ENCODE peak calls at places on chromosomes 3 and 15, in five cellular contexts. One of them, this sample, is unnamed.

GRCh38 chr3:37862712-37863551 is 1.3 kb downstream of the CTDSPL start:
- DNase-seq in ovary: peak; percentile 44
- DNase-seq in cardiac fibroblast: peak; percentile 63
- DNase-seq in choroid plexus epithelial cell: peak; percentile 66
- DNase-seq in kidney: peak; percentile 75
- DNase-seq in this sample: peak; percentile 45

GRCh38 chr3:130480736-130481135 is 36.2 kb upstream of the COL6A6 start:
- DNase-seq in cardiac fibroblast: peak; percentile 24
- DNase-seq in ovary: peak; percentile 21
- DNase-seq in choroid plexus epithelial cell: peak; percentile 74
- DNase-seq in kidney: no peak
- DNase-seq in this sample: peak; percentile 3

GRCh38 chr15:49273734-49274318 is 103.8 kb downstream of the GALK2 start:
- DNase-seq in kidney: no peak
- DNase-seq in choroid plexus epithelial cell: peak; percentile 12
- DNase-seq in cardiac fibroblast: peak; percentile 10
- DNase-seq in ovary: no peak
- DNase-seq in this sample: no peak

GRCh38 chr3:14322667-14323295 is 79.6 kb upstream of the SLC6A6 start:
- DNase-seq in choroid plexus epithelial cell: no peak
- DNase-seq in kidney: no peak
- DNase-seq in ovary: no peak
- DNase-seq in cardiac fibroblast: no peak
- DNase-seq in this sample: no peak

GRCh38 chr3:149532463-149533180 is 58.1 kb downstream of the TM4SF4 start:
- DNase-seq in kidney: no peak
- DNase-seq in choroid plexus epithelial cell: no peak
- DNase-seq in ovary: no peak
- DNase-seq in cardiac fibroblast: no peak
- DNase-seq in this sample: no peak

GRCh38 chr15:71760852-71761251 is 49.5 kb upstream of the NR2E3 start:
- DNase-seq in kidney: no peak
- DNase-seq in ovary: no peak
- DNase-seq in cardiac fibroblast: no peak
- DNase-seq in choroid plexus epithelial cell: no peak
- DNase-seq in this sample: no peak

GRCh38 chr3:177827517-177828249 is 630.4 kb upstream of the TBL1XR1 start:
- DNase-seq in choroid plexus epithelial cell: peak; percentile 96
- DNase-seq in ovary: no peak
- DNase-seq in kidney: no peak
- DNase-seq in cardiac fibroblast: peak; percentile 95
- DNase-seq in this sample: peak; percentile 67

GRCh38 chr3:129195731-129196256 is 12.1 kb upstream of the CNBP start:
- DNase-seq in choroid plexus epithelial cell: peak; percentile 96
- DNase-seq in kidney: no peak
- DNase-seq in ovary: peak; percentile 71
- DNase-seq in cardiac fibroblast: peak; percentile 97
- DNase-seq in this sample: peak; percentile 97

GRCh38 chr3:52040600-52040999 is 15.8 kb downstream of the DUSP7 start:
- DNase-seq in ovary: no peak
- DNase-seq in choroid plexus epithelial cell: no peak
- DNase-seq in kidney: no peak
- DNase-seq in cardiac fibroblast: no peak
- DNase-seq in this sample: no peak

GRCh38 chr15:56215769-56216168 is 27.9 kb downstream of the RFX7 start:
- DNase-seq in choroid plexus epithelial cell: peak; percentile 97
- DNase-seq in ovary: no peak
- DNase-seq in kidney: no peak
- DNase-seq in cardiac fibroblast: peak; percentile 78
- DNase-seq in this sample: peak; percentile 26

GRCh38 chr15:31893770-31894169 is 136.5 kb upstream of the CHRNA7 start:
- DNase-seq in kidney: no peak
- DNase-seq in ovary: no peak
- DNase-seq in cardiac fibroblast: no peak
- DNase-seq in choroid plexus epithelial cell: no peak
- DNase-seq in this sample: no peak

GRCh38 chr15:92565351-92566125 is 90.0 kb downstream of the FAM174B start:
- DNase-seq in cardiac fibroblast: no peak
- DNase-seq in ovary: no peak
- DNase-seq in kidney: no peak
- DNase-seq in choroid plexus epithelial cell: no peak
- DNase-seq in this sample: no peak

GRCh38 chr3:125694761-125695294 is 99.5 kb upstream of the OSBPL11 start:
- DNase-seq in kidney: no peak
- DNase-seq in choroid plexus epithelial cell: no peak
- DNase-seq in cardiac fibroblast: no peak
- DNase-seq in ovary: no peak
- DNase-seq in this sample: no peak

GRCh38 chr3:141081141-141081795 is 30.1 kb downstream of the SPSB4 start:
- DNase-seq in kidney: no peak
- DNase-seq in ovary: no peak
- DNase-seq in cardiac fibroblast: no peak
- DNase-seq in choroid plexus epithelial cell: no peak
- DNase-seq in this sample: no peak

GRCh38 chr3:141077631-141078030 is 26.5 kb downstream of the SPSB4 start:
- DNase-seq in choroid plexus epithelial cell: no peak
- DNase-seq in ovary: no peak
- DNase-seq in kidney: no peak
- DNase-seq in cardiac fibroblast: no peak
- DNase-seq in this sample: no peak

GRCh38 chr3:141082064-141082463 is 30.9 kb downstream of the SPSB4 start:
- DNase-seq in choroid plexus epithelial cell: no peak
- DNase-seq in cardiac fibroblast: no peak
- DNase-seq in kidney: no peak
- DNase-seq in ovary: no peak
- DNase-seq in this sample: no peak

GRCh38 chr3:141078200-141078599 is 27.1 kb downstream of the SPSB4 start:
- DNase-seq in ovary: no peak
- DNase-seq in cardiac fibroblast: no peak
- DNase-seq in kidney: no peak
- DNase-seq in choroid plexus epithelial cell: no peak
- DNase-seq in this sample: no peak

DNA sequence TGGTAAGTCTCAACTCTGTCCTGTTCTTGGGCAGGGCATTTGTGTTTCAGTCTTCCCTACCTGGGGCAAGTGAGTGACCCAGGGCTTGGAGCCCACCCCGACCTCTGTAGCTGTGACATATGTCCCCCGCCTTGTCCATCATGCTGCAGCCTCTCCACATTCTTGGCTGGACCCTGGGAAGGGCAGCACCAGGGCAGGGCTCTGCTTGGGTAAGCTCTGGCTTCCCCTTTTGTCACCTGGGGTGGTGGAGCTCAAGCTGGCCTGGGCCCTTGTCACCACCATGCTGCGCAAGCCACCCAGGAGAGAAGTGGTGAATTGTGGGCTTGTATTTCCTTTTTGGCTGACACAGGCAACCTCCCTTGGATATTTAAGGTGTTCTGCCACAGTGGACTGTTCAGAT is 29.3 kb downstream of the SPSB4 start:
- DNase-seq in kidney: no peak
- DNase-seq in ovary: no peak
- DNase-seq in cardiac fibroblast: no peak
- DNase-seq in choroid plexus epithelial cell: no peak
- DNase-seq in this sample: no peak
- TF ChIP-seq CTCF in kidney: no peak
- TF ChIP-seq CTCF in ovary: no peak
- TF ChIP-seq CTCF in cardiac fibroblast: no peak
- TF ChIP-seq CTCF in choroid plexus epithelial cell: no peak
- TF ChIP-seq CTCF in this sample: no peak

DNA sequence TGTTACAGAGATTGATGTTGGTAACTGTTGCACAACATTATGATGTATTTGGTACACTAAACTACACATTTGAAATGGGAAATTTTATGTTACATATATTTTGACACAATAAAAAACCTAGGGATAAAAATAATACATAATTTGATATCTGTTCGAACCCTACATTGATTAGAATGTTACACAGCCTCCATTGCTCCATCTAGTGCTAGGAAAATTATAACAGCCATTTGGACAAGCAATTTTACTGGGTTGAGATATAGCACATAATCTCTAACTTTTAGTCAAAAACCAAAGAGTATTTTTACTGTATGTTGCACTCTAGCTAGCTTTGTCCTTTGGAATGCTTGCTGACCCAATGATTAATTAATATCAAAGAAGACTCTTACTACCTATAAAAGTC is 108.1 kb downstream of the LSAMP start:
- DNase-seq in choroid plexus epithelial cell: no peak
- DNase-seq in cardiac fibroblast: no peak
- DNase-seq in kidney: no peak
- DNase-seq in ovary: no peak
- DNase-seq in this sample: no peak
- TF ChIP-seq CTCF in choroid plexus epithelial cell: no peak
- TF ChIP-seq CTCF in cardiac fibroblast: no peak
- TF ChIP-seq CTCF in kidney: no peak
- TF ChIP-seq CTCF in ovary: no peak
- TF ChIP-seq CTCF in this sample: no peak

GRCh38 chr15:66008920-66009572 is 139.8 kb downstream of the RAB11A start:
- DNase-seq in cardiac fibroblast: peak; percentile 15
- DNase-seq in kidney: peak; percentile 82
- DNase-seq in ovary: no peak
- DNase-seq in choroid plexus epithelial cell: no peak
- DNase-seq in this sample: no peak

GRCh38 chr15:66006986-66007385 is 137.7 kb downstream of the RAB11A start:
- DNase-seq in cardiac fibroblast: peak; percentile 50
- DNase-seq in kidney: no peak
- DNase-seq in ovary: no peak
- DNase-seq in choroid plexus epithelial cell: peak; percentile 59
- DNase-seq in this sample: peak; percentile 4

GRCh38 chr15:66004618-66005262 is 135.4 kb downstream of the RAB11A start:
- DNase-seq in ovary: no peak
- DNase-seq in kidney: no peak
- DNase-seq in cardiac fibroblast: peak; percentile 46
- DNase-seq in choroid plexus epithelial cell: peak; percentile 44
- DNase-seq in this sample: peak; percentile 9

DNA sequence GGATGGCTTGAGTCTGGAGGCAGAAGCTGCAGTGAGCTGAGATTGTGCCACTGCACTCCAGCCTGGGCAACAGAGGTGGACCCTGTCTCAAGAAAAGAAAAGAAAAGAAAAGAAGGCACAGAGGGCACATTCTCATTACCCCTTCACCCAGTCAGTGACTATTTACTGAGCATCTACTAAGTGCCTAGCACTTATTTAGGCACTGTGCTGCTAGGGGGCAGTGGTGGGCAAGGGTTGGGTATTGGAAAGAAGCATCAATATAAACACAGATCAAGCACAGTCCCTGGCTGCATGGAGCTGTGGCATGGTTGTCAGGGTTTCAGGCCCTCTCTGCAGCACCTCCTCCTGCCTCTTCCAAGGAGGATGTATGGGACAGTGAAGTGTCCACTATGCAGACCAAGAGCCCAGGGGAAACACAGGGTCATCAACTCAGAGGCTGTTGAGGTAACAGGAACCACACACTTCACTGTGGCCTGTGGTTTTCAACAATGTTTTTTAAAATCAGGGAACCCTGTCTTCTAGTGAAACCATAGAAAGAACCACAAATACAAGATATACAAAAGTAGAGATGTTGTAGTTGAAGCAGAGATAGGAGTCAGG is 138.5 kb downstream of the RAB11A start:
- DNase-seq in choroid plexus epithelial cell: no peak
- DNase-seq in cardiac fibroblast: no peak
- DNase-seq in kidney: no peak
- DNase-seq in ovary: no peak
- DNase-seq in this sample: no peak
- TF ChIP-seq CTCF in choroid plexus epithelial cell: no peak
- TF ChIP-seq CTCF in cardiac fibroblast: no peak
- TF ChIP-seq CTCF in kidney: no peak
- TF ChIP-seq CTCF in ovary: no peak
- TF ChIP-seq CTCF in this sample: no peak

GRCh38 chr3:31600435-31600834 is 67.7 kb downstream of the STT3B start:
- DNase-seq in ovary: no peak
- DNase-seq in kidney: no peak
- DNase-seq in cardiac fibroblast: no peak
- DNase-seq in choroid plexus epithelial cell: no peak
- DNase-seq in this sample: no peak
- TF ChIP-seq CTCF in ovary: no peak
- TF ChIP-seq CTCF in kidney: no peak
- TF ChIP-seq CTCF in cardiac fibroblast: no peak
- TF ChIP-seq CTCF in choroid plexus epithelial cell: no peak
- TF ChIP-seq CTCF in this sample: no peak

DNA sequence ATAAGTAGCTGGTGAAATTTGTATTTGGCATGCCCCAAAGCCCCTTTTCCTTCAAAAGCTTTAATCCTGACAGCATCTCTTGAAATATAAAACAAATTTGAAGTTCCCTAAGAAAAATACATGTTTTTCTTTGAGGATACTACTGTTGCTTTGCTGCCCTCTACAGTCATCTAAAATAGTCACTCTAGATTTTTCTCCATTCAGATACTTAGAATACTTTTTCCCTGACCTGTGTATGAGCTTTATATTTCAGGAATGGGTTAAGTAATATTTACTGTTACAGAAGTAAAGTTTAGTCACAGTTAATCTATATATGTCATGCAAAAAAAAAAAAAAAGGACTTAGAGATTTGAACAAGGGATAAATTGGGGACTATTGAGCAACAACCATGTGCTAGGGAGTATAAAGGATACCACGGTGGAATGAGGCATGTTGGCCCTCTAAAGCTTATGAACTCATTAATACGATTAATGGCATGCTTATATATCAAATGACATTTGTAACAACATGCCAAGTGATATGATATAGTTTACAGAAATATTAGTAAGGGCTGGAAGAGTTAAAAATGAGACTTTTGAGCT is 8.8 kb downstream of the NECTIN3 start:
- DNase-seq in kidney: no peak
- DNase-seq in cardiac fibroblast: peak; percentile 82
- DNase-seq in ovary: no peak
- DNase-seq in choroid plexus epithelial cell: peak; percentile 73
- DNase-seq in this sample: peak; percentile 46
- TF ChIP-seq CTCF in kidney: peak; percentile 41
- TF ChIP-seq CTCF in cardiac fibroblast: peak; percentile 50
- TF ChIP-seq CTCF in ovary: peak; percentile 36
- TF ChIP-seq CTCF in choroid plexus epithelial cell: peak; percentile 58
- TF ChIP-seq CTCF in this sample: peak; percentile 80

GRCh38 chr3:50473768-50474167 is 29.7 kb downstream of the CACNA2D2 start:
- DNase-seq in cardiac fibroblast: no peak
- DNase-seq in ovary: no peak
- DNase-seq in kidney: no peak
- DNase-seq in choroid plexus epithelial cell: no peak
- DNase-seq in this sample: no peak

GRCh38 chr3:50472958-50473357 is 30.5 kb downstream of the CACNA2D2 start:
- DNase-seq in cardiac fibroblast: no peak
- DNase-seq in kidney: no peak
- DNase-seq in choroid plexus epithelial cell: no peak
- DNase-seq in ovary: no peak
- DNase-seq in this sample: no peak

GRCh38 chr3:50466177-50466576 is 37.3 kb downstream of the CACNA2D2 start:
- DNase-seq in kidney: no peak
- DNase-seq in choroid plexus epithelial cell: no peak
- DNase-seq in ovary: no peak
- DNase-seq in cardiac fibroblast: no peak
- DNase-seq in this sample: no peak

GRCh38 chr3:50464578-50464977 is 38.9 kb downstream of the CACNA2D2 start:
- DNase-seq in kidney: no peak
- DNase-seq in cardiac fibroblast: no peak
- DNase-seq in choroid plexus epithelial cell: no peak
- DNase-seq in ovary: no peak
- DNase-seq in this sample: no peak

DNA sequence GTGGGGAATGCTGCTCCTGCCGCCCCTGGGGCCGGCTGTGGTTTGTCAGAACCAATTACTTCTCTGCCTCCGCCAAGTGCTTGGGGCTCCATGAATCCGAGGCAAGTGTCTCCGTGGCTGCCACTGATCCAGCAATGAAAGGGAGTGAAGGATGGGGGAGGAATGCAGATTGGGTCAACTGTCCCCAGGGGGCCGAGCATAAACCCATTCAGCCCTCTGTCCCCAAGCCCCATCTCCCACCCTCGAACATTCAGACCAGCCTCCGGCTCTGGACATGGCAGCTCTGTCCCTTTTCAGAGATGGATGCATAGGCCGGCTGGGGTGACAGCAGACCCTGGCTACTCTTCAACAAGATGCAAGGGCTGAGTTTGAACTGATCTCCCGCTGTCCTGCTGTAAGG is 35.5 kb downstream of the CACNA2D2 start:
- DNase-seq in cardiac fibroblast: no peak
- DNase-seq in choroid plexus epithelial cell: no peak
- DNase-seq in ovary: no peak
- DNase-seq in kidney: no peak
- DNase-seq in this sample: no peak
- TF ChIP-seq CTCF in cardiac fibroblast: no peak
- TF ChIP-seq CTCF in choroid plexus epithelial cell: no peak
- TF ChIP-seq CTCF in ovary: no peak
- TF ChIP-seq CTCF in kidney: no peak
- TF ChIP-seq CTCF in this sample: no peak